ENCODE peak calls at places on chromosomes 13 and 19, in six cellular contexts. One of them, this sample, is unnamed.

GRCh38 chr13:45482571-45483173 is 17.9 kb downstream of the COG3 start:
- DNase-seq in aorta: no peak
- DNase-seq in NCI-H2171: no peak
- DNase-seq in MCF 10A: peak; percentile 61
- DNase-seq in neural crest cell: no peak
- DNase-seq in Ammon's horn: no peak
- DNase-seq in this sample: no peak

GRCh38 chr13:109249780-109250528 is 536.4 kb downstream of the IRS2 start:
- DNase-seq in aorta: no peak
- DNase-seq in Ammon's horn: no peak
- DNase-seq in MCF 10A: no peak
- DNase-seq in neural crest cell: no peak
- DNase-seq in NCI-H2171: no peak
- DNase-seq in this sample: no peak

GRCh38 chr13:40060318-40061007 is 405.0 kb downstream of the COG6 start:
- DNase-seq in MCF 10A: peak; percentile 99
- DNase-seq in NCI-H2171: peak; percentile 79
- DNase-seq in aorta: peak; percentile 73
- DNase-seq in Ammon's horn: peak; percentile 64
- DNase-seq in neural crest cell: no peak
- DNase-seq in this sample: no peak

GRCh38 chr13:87942204-87942603 is 271.0 kb downstream of the SLITRK5 start:
- DNase-seq in neural crest cell: no peak
- DNase-seq in Ammon's horn: no peak
- DNase-seq in NCI-H2171: no peak
- DNase-seq in MCF 10A: peak; percentile 40
- DNase-seq in aorta: no peak
- DNase-seq in this sample: no peak

GRCh38 chr13:68359105-68359504 is 1129.0 kb upstream of the PCDH9 start:
- DNase-seq in NCI-H2171: no peak
- DNase-seq in aorta: no peak
- DNase-seq in Ammon's horn: no peak
- DNase-seq in neural crest cell: no peak
- DNase-seq in MCF 10A: no peak
- DNase-seq in this sample: no peak

GRCh38 chr19:2700660-2701360 is 1.7 kb downstream of the GNG7 start:
- DNase-seq in neural crest cell: no peak
- DNase-seq in MCF 10A: no peak
- DNase-seq in NCI-H2171: no peak
- DNase-seq in Ammon's horn: peak; percentile 57
- DNase-seq in aorta: no peak
- DNase-seq in this sample: no peak

GRCh38 chr19:15812059-15812722 is 3.3 kb downstream of the OR10H1 start:
- DNase-seq in Ammon's horn: no peak
- DNase-seq in aorta: no peak
- DNase-seq in neural crest cell: no peak
- DNase-seq in NCI-H2171: no peak
- DNase-seq in MCF 10A: peak; percentile 20
- DNase-seq in this sample: peak; percentile 30

GRCh38 chr19:7975037-7975436 is 30.4 kb downstream of the ELAVL1 start:
- DNase-seq in MCF 10A: no peak
- DNase-seq in aorta: no peak
- DNase-seq in neural crest cell: no peak
- DNase-seq in Ammon's horn: peak; percentile 74
- DNase-seq in NCI-H2171: no peak
- DNase-seq in this sample: no peak

GRCh38 chr19:48967346-48968178 is 2.5 kb downstream of the FTL start:
- DNase-seq in NCI-H2171: no peak
- DNase-seq in MCF 10A: peak; percentile 24
- DNase-seq in Ammon's horn: peak; percentile 80
- DNase-seq in neural crest cell: no peak
- DNase-seq in aorta: peak; percentile 86
- DNase-seq in this sample: no peak

GRCh38 chr19:16330368-16330801 is 5.8 kb downstream of the KLF2 start:
- DNase-seq in Ammon's horn: no peak
- DNase-seq in NCI-H2171: no peak
- DNase-seq in aorta: peak; percentile 84
- DNase-seq in MCF 10A: peak; percentile 95
- DNase-seq in neural crest cell: no peak
- DNase-seq in this sample: peak; percentile 94

GRCh38 chr13:27174766-27175455 is 3.3 kb upstream of the USP12 start:
- DNase-seq in aorta: no peak
- DNase-seq in Ammon's horn: no peak
- DNase-seq in neural crest cell: no peak
- DNase-seq in MCF 10A: no peak
- DNase-seq in NCI-H2171: no peak
- DNase-seq in this sample: no peak

GRCh38 chr13:43934273-43934672 is 54.6 kb downstream of the LACC1 start:
- DNase-seq in Ammon's horn: no peak
- DNase-seq in MCF 10A: no peak
- DNase-seq in aorta: no peak
- DNase-seq in NCI-H2171: no peak
- DNase-seq in neural crest cell: no peak
- DNase-seq in this sample: no peak

GRCh38 chr13:112901951-112902651 is 66.9 kb upstream of the MCF2L start:
- DNase-seq in MCF 10A: no peak
- DNase-seq in Ammon's horn: no peak
- DNase-seq in NCI-H2171: no peak
- DNase-seq in neural crest cell: no peak
- DNase-seq in aorta: no peak
- DNase-seq in this sample: no peak

GRCh38 chr19:31285744-31286143 is 63.5 kb downstream of the TSHZ3 start:
- DNase-seq in aorta: no peak
- DNase-seq in neural crest cell: no peak
- DNase-seq in NCI-H2171: no peak
- DNase-seq in MCF 10A: no peak
- DNase-seq in Ammon's horn: no peak
- DNase-seq in this sample: no peak

GRCh38 chr19:49896863-49897621 is at the start of gene IL4I1:
- DNase-seq in neural crest cell: no peak
- DNase-seq in NCI-H2171: no peak
- DNase-seq in MCF 10A: no peak
- DNase-seq in aorta: peak; percentile 78
- DNase-seq in Ammon's horn: peak; percentile 48
- DNase-seq in this sample: peak; percentile 31

GRCh38 chr13:98198683-98199082 is 21.6 kb upstream of the RNF113B start:
- DNase-seq in NCI-H2171: no peak
- DNase-seq in MCF 10A: no peak
- DNase-seq in aorta: no peak
- DNase-seq in Ammon's horn: no peak
- DNase-seq in neural crest cell: no peak
- DNase-seq in this sample: no peak

GRCh38 chr13:44425041-44425814 is 51.6 kb downstream of the SERP2 start:
- DNase-seq in aorta: no peak
- DNase-seq in neural crest cell: no peak
- DNase-seq in MCF 10A: no peak
- DNase-seq in NCI-H2171: no peak
- DNase-seq in Ammon's horn: no peak
- DNase-seq in this sample: no peak

GRCh38 chr13:41905600-41906254 is 55.2 kb downstream of the VWA8 start:
- DNase-seq in neural crest cell: no peak
- DNase-seq in Ammon's horn: no peak
- DNase-seq in aorta: no peak
- DNase-seq in MCF 10A: peak; percentile 65
- DNase-seq in NCI-H2171: no peak
- DNase-seq in this sample: no peak

GRCh38 chr13:106034201-106034600 is 501.3 kb downstream of the EFNB2 start:
- DNase-seq in Ammon's horn: no peak
- DNase-seq in MCF 10A: peak; percentile 11
- DNase-seq in neural crest cell: no peak
- DNase-seq in NCI-H2171: no peak
- DNase-seq in aorta: no peak
- DNase-seq in this sample: no peak

This sample was measured in CD4-positive, alpha-beta T cell.